ENCODE peak calls at places on chromosome 3, in four cellular contexts. B is H1, K is H9, L is mesendoderm. P is an unnamed sample.

GRCh38 chr3:136209921-136210320 is 13.8 kb upstream of the MSL2 start:
- DNase-seq in B (no peak), K (no peak), L (no peak), P (peak; percentile 78)

GRCh38 chr3:73569246-73569760 is 55.4 kb downstream of the PDZRN3 start:
- DNase-seq in B (no peak), K (no peak), L (no peak), P (no peak)

GRCh38 chr3:165451671-165452070 is 255.5 kb upstream of the SLITRK3 start:
- DNase-seq in B (no peak), K (no peak), L (peak; percentile 44), P (no peak)

GRCh38 chr3:51708216-51708845 is 1.5 kb downstream of the GRM2 start:
- DNase-seq in B (no peak), K (peak; percentile 9), L (no peak), P (no peak)

GRCh38 chr3:108833616-108834015 is 11.0 kb downstream of the TRAT1 start:
- DNase-seq in B (no peak), K (no peak), L (no peak), P (no peak)

GRCh38 chr3:153290278-153291015 is 128.4 kb downstream of the RAP2B start:
- DNase-seq in B (no peak), K (no peak), L (peak; percentile 45), P (no peak)

GRCh38 chr3:150877303-150877702 is 27.9 kb downstream of the MINDY4B start:
- DNase-seq in B (no peak), K (no peak), L (no peak), P (no peak)

GRCh38 chr3:122679467-122680291 is 960 bp upstream of the PARP14 start:
- DNase-seq in B (no peak), K (peak; percentile 29), L (peak; percentile 44), P (peak; percentile 27)

GRCh38 chr3:138082992-138083386 is 32.4 kb downstream of the DZIP1L start:
- DNase-seq in B (no peak), K (no peak), L (no peak), P (no peak)

GRCh38 chr3:176041812-176042211 is 1155.5 kb downstream of the TBL1XR1 start:
- DNase-seq in B (no peak), K (no peak), L (peak; percentile 14), P (peak; percentile 56)

GRCh38 chr3:184765730-184766074 is 46.3 kb upstream of the VPS8 start:
- DNase-seq in B (no peak), K (no peak), L (no peak), P (peak; percentile 74)

GRCh38 chr3:147394168-147394941 is 12.0 kb downstream of the ZIC4 start:
- DNase-seq in B (no peak), K (no peak), L (peak; percentile 61), P (no peak)

GRCh38 chr3:127037971-127038446 is 55.1 kb downstream of the PLXNA1 start:
- DNase-seq in B (no peak), K (no peak), L (no peak), P (no peak)

GRCh38 chr3:196941846-196942225 is 492 bp downstream of the NCBP2 start:
- DNase-seq in B (no peak), K (no peak), L (no peak), P (peak; percentile 51)

GRCh38 chr3:58679451-58679850 is 12.9 kb upstream of the FAM3D start:
- DNase-seq in B (no peak), K (no peak), L (no peak), P (peak; percentile 21)

GRCh38 chr3:9909221-9910013 is 6.8 kb downstream of the IL17RE start:
- DNase-seq in B (no peak), K (no peak), L (no peak), P (no peak)

GRCh38 chr3:106685751-106686150 is 691.5 kb upstream of the CCDC54 start:
- DNase-seq in B (no peak), K (no peak), L (no peak), P (no peak)

GRCh38 chr3:106687905-106688304 is 689.3 kb upstream of the CCDC54 start:
- DNase-seq in B (no peak), K (no peak), L (no peak), P (no peak)

GRCh38 chr3:106692624-106693023 is 684.6 kb upstream of the CCDC54 start:
- DNase-seq in B (no peak), K (no peak), L (no peak), P (no peak)

GRCh38 chr3:106691476-106691875 is 685.8 kb upstream of the CCDC54 start:
- DNase-seq in B (no peak), K (no peak), L (no peak), P (no peak)

GRCh38 chr3:106688463-106688862 is 688.8 kb upstream of the CCDC54 start:
- DNase-seq in B (no peak), K (no peak), L (peak; percentile 53), P (peak; percentile 92)
- H3K56ac ChIP-seq in B (no peak overlapping the region), K (no peak overlapping the region), L (no peak overlapping the region), P (no peak overlapping the region)

GRCh38 chr3:30355622-30356021 is 250.8 kb upstream of the TGFBR2 start:
- DNase-seq in B (no peak), K (no peak), L (no peak), P (peak; percentile 16)

GRCh38 chr3:30354972-30355371 is 251.4 kb upstream of the TGFBR2 start:
- DNase-seq in B (no peak), K (no peak), L (no peak), P (peak; percentile 28)

GRCh38 chr3:30352919-30353318 is 253.5 kb upstream of the TGFBR2 start:
- DNase-seq in B (no peak), K (no peak), L (no peak), P (no peak)

GRCh38 chr3:30354513-30354912 is 251.9 kb upstream of the TGFBR2 start:
- DNase-seq in B (no peak), K (no peak), L (no peak), P (no peak)

DNA sequence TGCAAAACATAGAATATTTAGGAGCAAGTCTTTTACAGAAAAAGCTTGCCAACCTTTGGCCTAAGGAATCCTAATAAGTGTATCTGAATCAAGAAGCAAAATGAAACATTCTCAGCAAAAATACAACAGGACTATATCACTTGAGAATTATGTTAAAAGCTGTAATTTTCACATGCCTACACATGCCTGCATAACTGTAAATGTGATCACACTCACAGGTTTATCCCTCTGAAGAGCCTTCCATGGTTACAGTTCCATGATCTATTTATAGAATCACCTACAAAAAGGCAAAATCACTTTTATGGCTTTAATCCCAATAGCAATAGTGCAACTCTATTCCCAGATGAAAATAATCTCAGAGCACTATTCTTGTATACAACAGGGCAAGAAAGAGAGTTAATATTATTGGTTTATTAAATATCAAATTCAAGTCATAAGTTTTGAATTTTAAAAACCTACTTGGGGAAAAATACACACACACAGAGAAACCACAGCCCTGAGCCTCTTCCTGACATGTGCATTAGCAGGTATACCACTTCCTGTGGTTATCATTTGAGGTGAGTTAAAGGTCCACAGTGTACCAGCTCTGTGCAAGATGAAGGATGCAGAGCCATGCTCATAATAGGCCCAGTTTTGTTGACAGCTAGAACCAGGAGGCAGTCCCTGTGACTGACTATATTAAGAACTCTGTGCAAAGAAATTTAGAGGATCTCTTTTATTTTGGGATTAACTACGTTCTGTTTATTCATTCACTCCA is 252.5 kb upstream of the TGFBR2 start:
- DNase-seq in B (no peak), K (no peak), L (no peak), P (no peak)
- H3K27ac ChIP-seq in B (no peak overlapping the region), K (no peak overlapping the region), L (no peak overlapping the region), P (no peak overlapping the region)

GRCh38 chr3:14218355-14218754 is 39.7 kb downstream of the LSM3 start:
- DNase-seq in B (no peak), K (no peak), L (no peak), P (no peak)

GRCh38 chr3:14222900-14223594 is 44.4 kb downstream of the LSM3 start:
- DNase-seq in B (no peak), K (no peak), L (no peak), P (no peak)

GRCh38 chr3:14222457-14222856 is 43.8 kb downstream of the LSM3 start:
- DNase-seq in B (no peak), K (no peak), L (no peak), P (no peak)

GRCh38 chr3:14221902-14222301 is 43.3 kb downstream of the LSM3 start:
- DNase-seq in B (no peak), K (no peak), L (no peak), P (no peak)

DNA sequence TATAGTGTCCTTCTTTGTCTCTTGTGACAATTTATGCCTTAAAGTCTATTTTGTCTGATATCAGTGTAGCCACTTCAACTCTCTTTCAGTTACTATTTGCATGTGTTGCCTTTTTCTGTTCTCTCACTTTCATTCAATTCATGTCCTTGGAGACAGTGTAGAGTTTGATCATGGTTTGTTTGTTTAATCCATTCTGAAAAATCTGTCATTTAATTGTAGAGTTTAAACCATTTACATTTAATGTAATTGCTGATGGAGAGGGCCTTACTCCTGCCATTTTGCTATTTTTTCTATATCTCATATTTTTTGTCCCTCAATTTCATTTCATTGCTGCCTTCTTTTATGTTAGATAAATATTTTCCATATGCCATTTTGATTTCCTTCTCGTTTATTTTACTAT is 42.3 kb downstream of the LSM3 start:
- DNase-seq in B (no peak), K (no peak), L (no peak), P (no peak)
- H3K56ac ChIP-seq in B (no peak overlapping the region), K (no peak overlapping the region), L (no peak overlapping the region), P (no peak overlapping the region)

GRCh38 chr3:45554001-45554691 is 40.4 kb upstream of the LIMD1 start:
- DNase-seq in B (no peak), K (no peak), L (peak; percentile 90), P (peak; percentile 88)

GRCh38 chr3:45552773-45553371 is 41.7 kb upstream of the LIMD1 start:
- DNase-seq in B (no peak), K (no peak), L (no peak), P (no peak)

GRCh38 chr3:45553469-45553974 is 41.0 kb upstream of the LIMD1 start:
- DNase-seq in B (no peak), K (no peak), L (peak; percentile 75), P (peak; percentile 83)

GRCh38 chr3:45551214-45552010 is 43.1 kb upstream of the LIMD1 start:
- DNase-seq in B (no peak), K (no peak), L (peak; percentile 36), P (peak; percentile 99)

DNA sequence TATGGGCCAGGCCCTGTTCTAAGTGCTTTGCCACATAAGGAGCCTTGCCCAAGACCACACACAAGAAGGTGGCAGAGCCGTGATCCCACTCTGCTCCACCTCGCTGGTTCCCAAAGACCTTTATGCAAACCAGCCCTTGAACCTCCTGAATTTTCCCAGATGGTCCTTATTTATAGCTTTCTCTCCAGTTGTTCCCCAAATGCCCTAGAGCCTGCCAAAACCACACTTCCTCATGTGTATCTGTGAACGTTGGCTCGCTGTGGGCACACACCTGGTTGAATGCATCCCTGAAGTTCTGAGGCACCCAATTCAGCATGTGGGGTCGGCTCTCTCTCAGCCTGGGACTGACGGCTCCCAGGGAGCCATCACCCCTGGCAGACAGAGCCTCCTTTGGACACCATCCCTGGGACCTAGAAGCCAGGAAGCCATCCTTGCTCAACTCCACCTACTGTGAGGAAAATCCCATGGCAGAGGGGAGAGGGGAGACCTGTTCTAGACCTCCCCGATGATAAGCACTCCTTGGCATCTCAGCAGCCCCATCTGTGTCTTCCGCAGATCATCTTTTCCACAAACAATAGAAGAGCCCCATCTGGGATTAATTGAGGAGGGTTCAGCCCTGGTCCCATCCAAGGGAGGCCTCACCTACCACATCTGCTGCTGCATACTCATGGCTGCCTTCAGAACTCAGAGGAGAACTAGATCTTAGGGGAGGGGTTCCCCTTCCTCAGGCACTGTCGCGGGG is 42.3 kb upstream of the LIMD1 start:
- DNase-seq in B (no peak), K (no peak), L (no peak), P (no peak)
- H3K27ac ChIP-seq in B (no peak overlapping the region), K (no peak overlapping the region), L (no peak overlapping the region), P (peak overlapping the region; percentile 51)

P was measured in IMR-90.